ENCODE peak calls at places on chromosomes 1 and 21, in ten cellular contexts. One of them, this sample, is unnamed.

GRCh38 chr1:50979964-50980363 is 9.9 kb downstream of the CDKN2C start:
- DNase-seq in dorsolateral prefrontal cortex: no peak
- DNase-seq in ACHN: no peak
- DNase-seq in HCT116: no peak
- DNase-seq in CD8-positive, alpha-beta T cell: no peak
- DNase-seq in COLO829: no peak
- DNase-seq in LHCN-M2: peak
- DNase-seq in HEK293T: no peak
- DNase-seq in stimulated activated CD8-positive, alpha-beta memory T cell treated with anti-CD3 and anti-CD28 coated beads, Interleukin-7, amount 100 ng/mL, for 1 hour: no peak
- DNase-seq in smooth muscle cell of the brain vasculature: no peak
- DNase-seq in this sample: no peak

GRCh38 chr1:206080421-206080820 is 27.4 kb downstream of the RHEX start:
- DNase-seq in COLO829: no peak
- DNase-seq in smooth muscle cell of the brain vasculature: no peak
- DNase-seq in stimulated activated CD8-positive, alpha-beta memory T cell treated with anti-CD3 and anti-CD28 coated beads, Interleukin-7, amount 100 ng/mL, for 1 hour: no peak
- DNase-seq in HCT116: no peak
- DNase-seq in CD8-positive, alpha-beta T cell: no peak
- DNase-seq in ACHN: no peak
- DNase-seq in HEK293T: no peak
- DNase-seq in dorsolateral prefrontal cortex: no peak
- DNase-seq in LHCN-M2: no peak
- DNase-seq in this sample: no peak

GRCh38 chr1:154614887-154615286 is 6.9 kb upstream of the ADAR start:
- DNase-seq in HCT116: no peak
- DNase-seq in CD8-positive, alpha-beta T cell: no peak
- DNase-seq in COLO829: no peak
- DNase-seq in smooth muscle cell of the brain vasculature: no peak
- DNase-seq in ACHN: no peak
- DNase-seq in stimulated activated CD8-positive, alpha-beta memory T cell treated with anti-CD3 and anti-CD28 coated beads, Interleukin-7, amount 100 ng/mL, for 1 hour: no peak
- DNase-seq in HEK293T: no peak
- DNase-seq in dorsolateral prefrontal cortex: no peak
- DNase-seq in LHCN-M2: no peak
- DNase-seq in this sample: no peak

GRCh38 chr1:76254165-76255043 is 179.9 kb downstream of the ST6GALNAC3 start:
- DNase-seq in smooth muscle cell of the brain vasculature: no peak
- DNase-seq in dorsolateral prefrontal cortex: no peak
- DNase-seq in HEK293T: no peak
- DNase-seq in COLO829: peak
- DNase-seq in CD8-positive, alpha-beta T cell: no peak
- DNase-seq in ACHN: no peak
- DNase-seq in LHCN-M2: no peak
- DNase-seq in stimulated activated CD8-positive, alpha-beta memory T cell treated with anti-CD3 and anti-CD28 coated beads, Interleukin-7, amount 100 ng/mL, for 1 hour: no peak
- DNase-seq in HCT116: peak
- DNase-seq in this sample: no peak

GRCh38 chr1:163202833-163203451 is at the start of gene RGS5:
- DNase-seq in smooth muscle cell of the brain vasculature: no peak
- DNase-seq in HEK293T: no peak
- DNase-seq in ACHN: peak
- DNase-seq in dorsolateral prefrontal cortex: no peak
- DNase-seq in LHCN-M2: no peak
- DNase-seq in stimulated activated CD8-positive, alpha-beta memory T cell treated with anti-CD3 and anti-CD28 coated beads, Interleukin-7, amount 100 ng/mL, for 1 hour: no peak
- DNase-seq in CD8-positive, alpha-beta T cell: no peak
- DNase-seq in HCT116: no peak
- DNase-seq in COLO829: no peak
- DNase-seq in this sample: no peak

GRCh38 chr1:210821615-210822014 is 312.3 kb downstream of the KCNH1 start:
- DNase-seq in CD8-positive, alpha-beta T cell: no peak
- DNase-seq in dorsolateral prefrontal cortex: no peak
- DNase-seq in smooth muscle cell of the brain vasculature: no peak
- DNase-seq in LHCN-M2: no peak
- DNase-seq in HEK293T: no peak
- DNase-seq in ACHN: no peak
- DNase-seq in HCT116: no peak
- DNase-seq in stimulated activated CD8-positive, alpha-beta memory T cell treated with anti-CD3 and anti-CD28 coated beads, Interleukin-7, amount 100 ng/mL, for 1 hour: no peak
- DNase-seq in COLO829: no peak
- DNase-seq in this sample: no peak

GRCh38 chr1:97895278-97895677 is 25.6 kb downstream of the DPYD start:
- DNase-seq in HEK293T: no peak
- DNase-seq in CD8-positive, alpha-beta T cell: no peak
- DNase-seq in dorsolateral prefrontal cortex: no peak
- DNase-seq in LHCN-M2: no peak
- DNase-seq in COLO829: no peak
- DNase-seq in HCT116: no peak
- DNase-seq in smooth muscle cell of the brain vasculature: no peak
- DNase-seq in ACHN: no peak
- DNase-seq in stimulated activated CD8-positive, alpha-beta memory T cell treated with anti-CD3 and anti-CD28 coated beads, Interleukin-7, amount 100 ng/mL, for 1 hour: no peak
- DNase-seq in this sample: no peak

GRCh38 chr21:31282095-31282709 is 61.9 kb downstream of the TIAM1 start:
- DNase-seq in dorsolateral prefrontal cortex: no peak
- DNase-seq in COLO829: no peak
- DNase-seq in HCT116: peak
- DNase-seq in stimulated activated CD8-positive, alpha-beta memory T cell treated with anti-CD3 and anti-CD28 coated beads, Interleukin-7, amount 100 ng/mL, for 1 hour: no peak
- DNase-seq in CD8-positive, alpha-beta T cell: no peak
- DNase-seq in LHCN-M2: peak
- DNase-seq in HEK293T: no peak
- DNase-seq in ACHN: peak
- DNase-seq in smooth muscle cell of the brain vasculature: peak
- DNase-seq in this sample: no peak

GRCh38 chr1:206905295-206906164 is 8.3 kb downstream of the IL24 start:
- DNase-seq in HEK293T: no peak
- DNase-seq in stimulated activated CD8-positive, alpha-beta memory T cell treated with anti-CD3 and anti-CD28 coated beads, Interleukin-7, amount 100 ng/mL, for 1 hour: no peak
- DNase-seq in ACHN: peak
- DNase-seq in HCT116: peak
- DNase-seq in smooth muscle cell of the brain vasculature: no peak
- DNase-seq in CD8-positive, alpha-beta T cell: no peak
- DNase-seq in LHCN-M2: peak
- DNase-seq in dorsolateral prefrontal cortex: no peak
- DNase-seq in COLO829: peak
- DNase-seq in this sample: no peak

GRCh38 chr1:219171192-219171935 is 2.3 kb upstream of the LYPLAL1 start:
- DNase-seq in CD8-positive, alpha-beta T cell: no peak
- DNase-seq in ACHN: peak
- DNase-seq in HCT116: no peak
- DNase-seq in LHCN-M2: no peak
- DNase-seq in dorsolateral prefrontal cortex: no peak
- DNase-seq in smooth muscle cell of the brain vasculature: no peak
- DNase-seq in HEK293T: no peak
- DNase-seq in stimulated activated CD8-positive, alpha-beta memory T cell treated with anti-CD3 and anti-CD28 coated beads, Interleukin-7, amount 100 ng/mL, for 1 hour: no peak
- DNase-seq in COLO829: no peak
- DNase-seq in this sample: no peak

GRCh38 chr1:170010443-170010842 is 64.1 kb downstream of the KIFAP3 start:
- DNase-seq in CD8-positive, alpha-beta T cell: no peak
- DNase-seq in dorsolateral prefrontal cortex: no peak
- DNase-seq in stimulated activated CD8-positive, alpha-beta memory T cell treated with anti-CD3 and anti-CD28 coated beads, Interleukin-7, amount 100 ng/mL, for 1 hour: no peak
- DNase-seq in HCT116: peak
- DNase-seq in LHCN-M2: peak
- DNase-seq in ACHN: peak
- DNase-seq in HEK293T: no peak
- DNase-seq in smooth muscle cell of the brain vasculature: no peak
- DNase-seq in COLO829: peak
- DNase-seq in this sample: no peak

GRCh38 chr1:223859037-223859436 is 13.3 kb upstream of the TP53BP2 start:
- DNase-seq in smooth muscle cell of the brain vasculature: no peak
- DNase-seq in COLO829: no peak
- DNase-seq in dorsolateral prefrontal cortex: no peak
- DNase-seq in HEK293T: no peak
- DNase-seq in stimulated activated CD8-positive, alpha-beta memory T cell treated with anti-CD3 and anti-CD28 coated beads, Interleukin-7, amount 100 ng/mL, for 1 hour: no peak
- DNase-seq in ACHN: no peak
- DNase-seq in HCT116: no peak
- DNase-seq in CD8-positive, alpha-beta T cell: no peak
- DNase-seq in LHCN-M2: no peak
- DNase-seq in this sample: no peak

GRCh38 chr1:110173466-110174117 is 23.3 kb downstream of the SLC6A17 start:
- DNase-seq in COLO829: no peak
- DNase-seq in smooth muscle cell of the brain vasculature: no peak
- DNase-seq in dorsolateral prefrontal cortex: no peak
- DNase-seq in LHCN-M2: no peak
- DNase-seq in CD8-positive, alpha-beta T cell: no peak
- DNase-seq in HCT116: no peak
- DNase-seq in ACHN: no peak
- DNase-seq in HEK293T: no peak
- DNase-seq in stimulated activated CD8-positive, alpha-beta memory T cell treated with anti-CD3 and anti-CD28 coated beads, Interleukin-7, amount 100 ng/mL, for 1 hour: no peak
- DNase-seq in this sample: no peak

GRCh38 chr1:18883079-18883478 is 19.3 kb downstream of the ALDH4A1 start:
- DNase-seq in HCT116: no peak
- DNase-seq in ACHN: no peak
- DNase-seq in HEK293T: no peak
- DNase-seq in LHCN-M2: no peak
- DNase-seq in COLO829: no peak
- DNase-seq in stimulated activated CD8-positive, alpha-beta memory T cell treated with anti-CD3 and anti-CD28 coated beads, Interleukin-7, amount 100 ng/mL, for 1 hour: no peak
- DNase-seq in CD8-positive, alpha-beta T cell: no peak
- DNase-seq in smooth muscle cell of the brain vasculature: no peak
- DNase-seq in dorsolateral prefrontal cortex: no peak
- DNase-seq in this sample: no peak

GRCh38 chr1:243493156-243494129 is 237.6 kb downstream of the SDCCAG8 start:
- DNase-seq in HCT116: no peak
- DNase-seq in CD8-positive, alpha-beta T cell: no peak
- DNase-seq in COLO829: no peak
- DNase-seq in dorsolateral prefrontal cortex: no peak
- DNase-seq in stimulated activated CD8-positive, alpha-beta memory T cell treated with anti-CD3 and anti-CD28 coated beads, Interleukin-7, amount 100 ng/mL, for 1 hour: no peak
- DNase-seq in smooth muscle cell of the brain vasculature: no peak
- DNase-seq in HEK293T: no peak
- DNase-seq in ACHN: no peak
- DNase-seq in LHCN-M2: no peak
- DNase-seq in this sample: no peak

GRCh38 chr1:155241069-155241679 is 14.1 kb downstream of the ENTREP3 start:
- DNase-seq in COLO829: peak
- DNase-seq in LHCN-M2: peak
- DNase-seq in stimulated activated CD8-positive, alpha-beta memory T cell treated with anti-CD3 and anti-CD28 coated beads, Interleukin-7, amount 100 ng/mL, for 1 hour: no peak
- DNase-seq in CD8-positive, alpha-beta T cell: no peak
- DNase-seq in dorsolateral prefrontal cortex: peak
- DNase-seq in HCT116: peak
- DNase-seq in smooth muscle cell of the brain vasculature: no peak
- DNase-seq in HEK293T: peak
- DNase-seq in ACHN: peak
- DNase-seq in this sample: no peak

GRCh38 chr1:227891223-227891954 is 56.3 kb downstream of the WNT9A start:
- DNase-seq in HCT116: no peak
- DNase-seq in smooth muscle cell of the brain vasculature: no peak
- DNase-seq in LHCN-M2: no peak
- DNase-seq in COLO829: no peak
- DNase-seq in CD8-positive, alpha-beta T cell: no peak
- DNase-seq in HEK293T: no peak
- DNase-seq in ACHN: no peak
- DNase-seq in stimulated activated CD8-positive, alpha-beta memory T cell treated with anti-CD3 and anti-CD28 coated beads, Interleukin-7, amount 100 ng/mL, for 1 hour: no peak
- DNase-seq in dorsolateral prefrontal cortex: no peak
- DNase-seq in this sample: no peak

GRCh38 chr1:30588311-30589073 is 134.9 kb downstream of the MATN1 start:
- DNase-seq in COLO829: no peak
- DNase-seq in HEK293T: no peak
- DNase-seq in CD8-positive, alpha-beta T cell: no peak
- DNase-seq in HCT116: no peak
- DNase-seq in ACHN: no peak
- DNase-seq in dorsolateral prefrontal cortex: no peak
- DNase-seq in smooth muscle cell of the brain vasculature: no peak
- DNase-seq in stimulated activated CD8-positive, alpha-beta memory T cell treated with anti-CD3 and anti-CD28 coated beads, Interleukin-7, amount 100 ng/mL, for 1 hour: no peak
- DNase-seq in LHCN-M2: no peak
- DNase-seq in this sample: no peak

This sample was measured in NCI-H1417 treated with DMSO at 0.1 percent for 48 hours.